ENCODE peak calls at places on chromosome 17, in eight cellular contexts. One of them, this sample, is unnamed.

GRCh38 chr17:34370997-34371395 is 8.0 kb upstream of the CCL1 start:
- DNase-seq in activated naive CD8-positive, alpha-beta T cell treated with anti-CD3 and anti-CD28 coated beads for 36 hours: no peak
- DNase-seq in NCI-H510A treated with DMSO at 0.1 percent for 48 hours: no peak
- DNase-seq in mucosa of gallbladder: no peak
- DNase-seq in putamen: no peak
- DNase-seq in AG04450: no peak
- DNase-seq in CD8-positive, alpha-beta T cell: no peak
- DNase-seq in ascending aorta: no peak
- DNase-seq in this sample: no peak

GRCh38 chr17:63015824-63016223 is 49.8 kb downstream of the TANC2 start:
- DNase-seq in activated naive CD8-positive, alpha-beta T cell treated with anti-CD3 and anti-CD28 coated beads for 36 hours: no peak
- DNase-seq in NCI-H510A treated with DMSO at 0.1 percent for 48 hours: no peak
- DNase-seq in mucosa of gallbladder: no peak
- DNase-seq in putamen: no peak
- DNase-seq in AG04450: no peak
- DNase-seq in CD8-positive, alpha-beta T cell: no peak
- DNase-seq in ascending aorta: no peak
- DNase-seq in this sample: no peak

GRCh38 chr17:27631409-27631755 is 394 bp downstream of the LGALS9 start:
- DNase-seq in activated naive CD8-positive, alpha-beta T cell treated with anti-CD3 and anti-CD28 coated beads for 36 hours: no peak
- DNase-seq in NCI-H510A treated with DMSO at 0.1 percent for 48 hours: no peak
- DNase-seq in mucosa of gallbladder: no peak
- DNase-seq in putamen: no peak
- DNase-seq in AG04450: no peak
- DNase-seq in CD8-positive, alpha-beta T cell: peak; percentile 17
- DNase-seq in ascending aorta: no peak
- DNase-seq in this sample: no peak

GRCh38 chr17:61205931-61206330 is 193.7 kb upstream of the TBX2 start:
- DNase-seq in activated naive CD8-positive, alpha-beta T cell treated with anti-CD3 and anti-CD28 coated beads for 36 hours: no peak
- DNase-seq in NCI-H510A treated with DMSO at 0.1 percent for 48 hours: no peak
- DNase-seq in mucosa of gallbladder: no peak
- DNase-seq in putamen: no peak
- DNase-seq in AG04450: no peak
- DNase-seq in CD8-positive, alpha-beta T cell: no peak
- DNase-seq in ascending aorta: no peak
- DNase-seq in this sample: no peak

GRCh38 chr17:5508855-5509254 is 22.5 kb downstream of the MIS12 start:
- DNase-seq in activated naive CD8-positive, alpha-beta T cell treated with anti-CD3 and anti-CD28 coated beads for 36 hours: no peak
- DNase-seq in NCI-H510A treated with DMSO at 0.1 percent for 48 hours: peak; percentile 17
- DNase-seq in mucosa of gallbladder: no peak
- DNase-seq in putamen: no peak
- DNase-seq in AG04450: no peak
- DNase-seq in CD8-positive, alpha-beta T cell: no peak
- DNase-seq in ascending aorta: no peak
- DNase-seq in this sample: no peak

GRCh38 chr17:40303009-40303657 is 5.8 kb upstream of the RARA start:
- DNase-seq in activated naive CD8-positive, alpha-beta T cell treated with anti-CD3 and anti-CD28 coated beads for 36 hours: no peak
- DNase-seq in NCI-H510A treated with DMSO at 0.1 percent for 48 hours: peak; percentile 82
- DNase-seq in mucosa of gallbladder: no peak
- DNase-seq in putamen: peak; percentile 61
- DNase-seq in AG04450: peak; percentile 57
- DNase-seq in CD8-positive, alpha-beta T cell: no peak
- DNase-seq in ascending aorta: no peak
- DNase-seq in this sample: no peak

GRCh38 chr17:80195141-80195540 is 25.0 kb downstream of the SGSH start:
- DNase-seq in activated naive CD8-positive, alpha-beta T cell treated with anti-CD3 and anti-CD28 coated beads for 36 hours: no peak
- DNase-seq in NCI-H510A treated with DMSO at 0.1 percent for 48 hours: no peak
- DNase-seq in mucosa of gallbladder: no peak
- DNase-seq in putamen: no peak
- DNase-seq in AG04450: no peak
- DNase-seq in CD8-positive, alpha-beta T cell: no peak
- DNase-seq in ascending aorta: no peak
- DNase-seq in this sample: no peak

GRCh38 chr17:9307313-9307998 is 268.2 kb downstream of the STX8 start:
- DNase-seq in activated naive CD8-positive, alpha-beta T cell treated with anti-CD3 and anti-CD28 coated beads for 36 hours: no peak
- DNase-seq in NCI-H510A treated with DMSO at 0.1 percent for 48 hours: no peak
- DNase-seq in mucosa of gallbladder: no peak
- DNase-seq in putamen: no peak
- DNase-seq in AG04450: no peak
- DNase-seq in CD8-positive, alpha-beta T cell: no peak
- DNase-seq in ascending aorta: no peak
- DNase-seq in this sample: no peak

GRCh38 chr17:19313066-19313745 is 49.3 kb downstream of the B9D1 start:
- DNase-seq in activated naive CD8-positive, alpha-beta T cell treated with anti-CD3 and anti-CD28 coated beads for 36 hours: no peak
- DNase-seq in NCI-H510A treated with DMSO at 0.1 percent for 48 hours: no peak
- DNase-seq in mucosa of gallbladder: no peak
- DNase-seq in putamen: no peak
- DNase-seq in AG04450: no peak
- DNase-seq in CD8-positive, alpha-beta T cell: no peak
- DNase-seq in ascending aorta: no peak
- DNase-seq in this sample: no peak

GRCh38 chr17:82545071-82545462 is 25.5 kb downstream of the FOXK2 start:
- DNase-seq in activated naive CD8-positive, alpha-beta T cell treated with anti-CD3 and anti-CD28 coated beads for 36 hours: no peak
- DNase-seq in NCI-H510A treated with DMSO at 0.1 percent for 48 hours: no peak
- DNase-seq in mucosa of gallbladder: peak; percentile 26
- DNase-seq in putamen: no peak
- DNase-seq in AG04450: no peak
- DNase-seq in CD8-positive, alpha-beta T cell: no peak
- DNase-seq in ascending aorta: no peak
- DNase-seq in this sample: no peak

GRCh38 chr17:76238847-76239537 is 1.3 kb downstream of the RNF157 start:
- DNase-seq in activated naive CD8-positive, alpha-beta T cell treated with anti-CD3 and anti-CD28 coated beads for 36 hours: no peak
- DNase-seq in NCI-H510A treated with DMSO at 0.1 percent for 48 hours: peak; percentile 24
- DNase-seq in mucosa of gallbladder: no peak
- DNase-seq in putamen: no peak
- DNase-seq in AG04450: no peak
- DNase-seq in CD8-positive, alpha-beta T cell: no peak
- DNase-seq in ascending aorta: no peak
- DNase-seq in this sample: no peak

GRCh38 chr17:18038861-18039534 is at the start of the genes ATPAF2 and GID4:
- DNase-seq in activated naive CD8-positive, alpha-beta T cell treated with anti-CD3 and anti-CD28 coated beads for 36 hours: peak; percentile 100
- DNase-seq in NCI-H510A treated with DMSO at 0.1 percent for 48 hours: peak; percentile 97
- DNase-seq in mucosa of gallbladder: peak; percentile 99
- DNase-seq in putamen: peak; percentile 99
- DNase-seq in AG04450: peak; percentile 96
- DNase-seq in CD8-positive, alpha-beta T cell: peak; percentile 100
- DNase-seq in ascending aorta: peak; percentile 98
- DNase-seq in this sample: peak; percentile 96

GRCh38 chr17:3986939-3987335 is 22.7 kb upstream of the ATP2A3 start:
- DNase-seq in activated naive CD8-positive, alpha-beta T cell treated with anti-CD3 and anti-CD28 coated beads for 36 hours: no peak
- DNase-seq in NCI-H510A treated with DMSO at 0.1 percent for 48 hours: no peak
- DNase-seq in mucosa of gallbladder: no peak
- DNase-seq in putamen: no peak
- DNase-seq in AG04450: no peak
- DNase-seq in CD8-positive, alpha-beta T cell: no peak
- DNase-seq in ascending aorta: no peak
- DNase-seq in this sample: no peak

GRCh38 chr17:76371656-76372628 is 12.5 kb upstream of the SPHK1 start:
- DNase-seq in activated naive CD8-positive, alpha-beta T cell treated with anti-CD3 and anti-CD28 coated beads for 36 hours: no peak
- DNase-seq in NCI-H510A treated with DMSO at 0.1 percent for 48 hours: no peak
- DNase-seq in mucosa of gallbladder: no peak
- DNase-seq in putamen: no peak
- DNase-seq in AG04450: peak; percentile 92
- DNase-seq in CD8-positive, alpha-beta T cell: no peak
- DNase-seq in ascending aorta: no peak
- DNase-seq in this sample: peak; percentile 95

GRCh38 chr17:38464723-38465419 is 36.6 kb downstream of the ARHGAP23 start:
- DNase-seq in activated naive CD8-positive, alpha-beta T cell treated with anti-CD3 and anti-CD28 coated beads for 36 hours: no peak
- DNase-seq in NCI-H510A treated with DMSO at 0.1 percent for 48 hours: peak; percentile 45
- DNase-seq in mucosa of gallbladder: peak; percentile 78
- DNase-seq in putamen: peak; percentile 94
- DNase-seq in AG04450: peak; percentile 83
- DNase-seq in CD8-positive, alpha-beta T cell: no peak
- DNase-seq in ascending aorta: peak; percentile 67
- DNase-seq in this sample: peak; percentile 90

GRCh38 chr17:15185625-15185991 is 79.5 kb downstream of the PMP22 start:
- DNase-seq in activated naive CD8-positive, alpha-beta T cell treated with anti-CD3 and anti-CD28 coated beads for 36 hours: no peak
- DNase-seq in NCI-H510A treated with DMSO at 0.1 percent for 48 hours: no peak
- DNase-seq in mucosa of gallbladder: peak; percentile 11
- DNase-seq in putamen: no peak
- DNase-seq in AG04450: no peak
- DNase-seq in CD8-positive, alpha-beta T cell: no peak
- DNase-seq in ascending aorta: peak; percentile 13
- DNase-seq in this sample: no peak

GRCh38 chr17:34852614-34853013 is 108.6 kb downstream of the CCT6B start:
- DNase-seq in activated naive CD8-positive, alpha-beta T cell treated with anti-CD3 and anti-CD28 coated beads for 36 hours: no peak
- DNase-seq in NCI-H510A treated with DMSO at 0.1 percent for 48 hours: no peak
- DNase-seq in mucosa of gallbladder: no peak
- DNase-seq in putamen: no peak
- DNase-seq in AG04450: no peak
- DNase-seq in CD8-positive, alpha-beta T cell: no peak
- DNase-seq in ascending aorta: no peak
- DNase-seq in this sample: no peak

GRCh38 chr17:38404174-38404943 is 23.9 kb upstream of the ARHGAP23 start:
- DNase-seq in activated naive CD8-positive, alpha-beta T cell treated with anti-CD3 and anti-CD28 coated beads for 36 hours: no peak
- DNase-seq in NCI-H510A treated with DMSO at 0.1 percent for 48 hours: no peak
- DNase-seq in mucosa of gallbladder: no peak
- DNase-seq in putamen: no peak
- DNase-seq in AG04450: no peak
- DNase-seq in CD8-positive, alpha-beta T cell: no peak
- DNase-seq in ascending aorta: no peak
- DNase-seq in this sample: no peak

This sample was measured in brain pericyte.